ENCODE peak calls at places on chromosomes 4 and X, in nine cellular contexts. One of them, this sample, is unnamed.

GRCh38 chrX:115588180-115588579 is 27.2 kb downstream of the PLS3 start:
- DNase-seq in heart left ventricle: no peak
- DNase-seq in dorsolateral prefrontal cortex: no peak
- DNase-seq in adrenal gland: no peak
- DNase-seq in PC-3: no peak
- DNase-seq in small intestine: no peak
- DNase-seq in CD8-positive, alpha-beta T cell: no peak
- DNase-seq in CD8-positive, alpha-beta memory T cell: no peak
- DNase-seq in OCI-LY7: no peak
- DNase-seq in this sample: no peak

GRCh38 chr4:155532373-155532772 is 134.3 kb upstream of the GUCY1A1 start:
- DNase-seq in heart left ventricle: no peak
- DNase-seq in dorsolateral prefrontal cortex: no peak
- DNase-seq in adrenal gland: no peak
- DNase-seq in PC-3: no peak
- DNase-seq in small intestine: no peak
- DNase-seq in CD8-positive, alpha-beta T cell: no peak
- DNase-seq in CD8-positive, alpha-beta memory T cell: no peak
- DNase-seq in OCI-LY7: no peak
- DNase-seq in this sample: no peak

GRCh38 chrX:45775462-45775861 is 574.8 kb upstream of the DIPK2B start:
- DNase-seq in heart left ventricle: no peak
- DNase-seq in dorsolateral prefrontal cortex: no peak
- DNase-seq in adrenal gland: no peak
- DNase-seq in PC-3: peak; percentile 92
- DNase-seq in small intestine: no peak
- DNase-seq in CD8-positive, alpha-beta T cell: no peak
- DNase-seq in CD8-positive, alpha-beta memory T cell: no peak
- DNase-seq in OCI-LY7: no peak
- DNase-seq in this sample: no peak

GRCh38 chrX:13936804-13937203 is 92.9 kb downstream of the GEMIN8 start:
- DNase-seq in heart left ventricle: no peak
- DNase-seq in dorsolateral prefrontal cortex: no peak
- DNase-seq in adrenal gland: no peak
- DNase-seq in PC-3: no peak
- DNase-seq in small intestine: no peak
- DNase-seq in CD8-positive, alpha-beta T cell: no peak
- DNase-seq in CD8-positive, alpha-beta memory T cell: no peak
- DNase-seq in OCI-LY7: no peak
- DNase-seq in this sample: no peak

GRCh38 chrX:29662759-29663503 is 552.4 kb upstream of the MAGEB2 start:
- DNase-seq in heart left ventricle: no peak
- DNase-seq in dorsolateral prefrontal cortex: no peak
- DNase-seq in adrenal gland: no peak
- DNase-seq in PC-3: peak; percentile 95
- DNase-seq in small intestine: no peak
- DNase-seq in CD8-positive, alpha-beta T cell: no peak
- DNase-seq in CD8-positive, alpha-beta memory T cell: no peak
- DNase-seq in OCI-LY7: no peak
- DNase-seq in this sample: peak; percentile 3

GRCh38 chrX:33132569-33132968 is 78.8 kb downstream of the DMD start:
- DNase-seq in heart left ventricle: no peak
- DNase-seq in dorsolateral prefrontal cortex: no peak
- DNase-seq in adrenal gland: no peak
- DNase-seq in PC-3: no peak
- DNase-seq in small intestine: no peak
- DNase-seq in CD8-positive, alpha-beta T cell: no peak
- DNase-seq in CD8-positive, alpha-beta memory T cell: no peak
- DNase-seq in OCI-LY7: no peak
- DNase-seq in this sample: no peak

GRCh38 chrX:332496-332860 is 13.9 kb upstream of the GTPBP6 start:
- DNase-seq in heart left ventricle: peak; percentile 52
- DNase-seq in dorsolateral prefrontal cortex: no peak
- DNase-seq in adrenal gland: no peak
- DNase-seq in PC-3: no peak
- DNase-seq in small intestine: no peak
- DNase-seq in CD8-positive, alpha-beta T cell: no peak
- DNase-seq in CD8-positive, alpha-beta memory T cell: no peak
- DNase-seq in OCI-LY7: no peak
- DNase-seq in this sample: no peak

GRCh38 chrX:107574711-107575110 is 53.6 kb upstream of the PRPS1 start:
- DNase-seq in heart left ventricle: no peak
- DNase-seq in dorsolateral prefrontal cortex: no peak
- DNase-seq in adrenal gland: no peak
- DNase-seq in PC-3: peak; percentile 69
- DNase-seq in small intestine: no peak
- DNase-seq in CD8-positive, alpha-beta T cell: no peak
- DNase-seq in CD8-positive, alpha-beta memory T cell: no peak
- DNase-seq in OCI-LY7: no peak
- DNase-seq in this sample: no peak

GRCh38 chr4:145492376-145492775 is 10.7 kb downstream of the SMAD1 start:
- DNase-seq in heart left ventricle: no peak
- DNase-seq in dorsolateral prefrontal cortex: no peak
- DNase-seq in adrenal gland: no peak
- DNase-seq in PC-3: no peak
- DNase-seq in small intestine: peak; percentile 87
- DNase-seq in CD8-positive, alpha-beta T cell: no peak
- DNase-seq in CD8-positive, alpha-beta memory T cell: no peak
- DNase-seq in OCI-LY7: no peak
- DNase-seq in this sample: no peak

GRCh38 chr4:15695240-15695699 is 7.6 kb upstream of the BST1 start:
- DNase-seq in heart left ventricle: no peak
- DNase-seq in dorsolateral prefrontal cortex: no peak
- DNase-seq in adrenal gland: no peak
- DNase-seq in PC-3: peak; percentile 92
- DNase-seq in small intestine: no peak
- DNase-seq in CD8-positive, alpha-beta T cell: no peak
- DNase-seq in CD8-positive, alpha-beta memory T cell: no peak
- DNase-seq in OCI-LY7: no peak
- DNase-seq in this sample: no peak

GRCh38 chrX:51893931-51894696 is 691 bp downstream of the MAGED1 start:
- DNase-seq in heart left ventricle: no peak
- DNase-seq in dorsolateral prefrontal cortex: no peak
- DNase-seq in adrenal gland: peak; percentile 62
- DNase-seq in PC-3: peak; percentile 25
- DNase-seq in small intestine: peak; percentile 2
- DNase-seq in CD8-positive, alpha-beta T cell: no peak
- DNase-seq in CD8-positive, alpha-beta memory T cell: no peak
- DNase-seq in OCI-LY7: peak; percentile 10
- DNase-seq in this sample: no peak

GRCh38 chrX:111100191-111100590 is 4.2 kb downstream of the PAK3 start:
- DNase-seq in heart left ventricle: no peak
- DNase-seq in dorsolateral prefrontal cortex: no peak
- DNase-seq in adrenal gland: peak; percentile 49
- DNase-seq in PC-3: peak; percentile 59
- DNase-seq in small intestine: peak; percentile 26
- DNase-seq in CD8-positive, alpha-beta T cell: no peak
- DNase-seq in CD8-positive, alpha-beta memory T cell: peak; percentile 24
- DNase-seq in OCI-LY7: peak; percentile 25
- DNase-seq in this sample: no peak

GRCh38 chr4:163395055-163395454 is 51.4 kb downstream of the NPY5R start:
- DNase-seq in heart left ventricle: no peak
- DNase-seq in dorsolateral prefrontal cortex: no peak
- DNase-seq in adrenal gland: no peak
- DNase-seq in PC-3: no peak
- DNase-seq in small intestine: no peak
- DNase-seq in CD8-positive, alpha-beta T cell: no peak
- DNase-seq in CD8-positive, alpha-beta memory T cell: no peak
- DNase-seq in OCI-LY7: no peak
- DNase-seq in this sample: no peak

GRCh38 chr4:54318904-54319303 is 89.8 kb downstream of the PDGFRA start:
- DNase-seq in heart left ventricle: no peak
- DNase-seq in dorsolateral prefrontal cortex: no peak
- DNase-seq in adrenal gland: no peak
- DNase-seq in PC-3: peak; percentile 73
- DNase-seq in small intestine: peak; percentile 15
- DNase-seq in CD8-positive, alpha-beta T cell: no peak
- DNase-seq in CD8-positive, alpha-beta memory T cell: no peak
- DNase-seq in OCI-LY7: peak; percentile 56
- DNase-seq in this sample: no peak

GRCh38 chr4:101791189-101791572 is 651 bp downstream of the BANK1 start:
- DNase-seq in heart left ventricle: no peak
- DNase-seq in dorsolateral prefrontal cortex: no peak
- DNase-seq in adrenal gland: no peak
- DNase-seq in PC-3: peak; percentile 45
- DNase-seq in small intestine: peak; percentile 33
- DNase-seq in CD8-positive, alpha-beta T cell: no peak
- DNase-seq in CD8-positive, alpha-beta memory T cell: no peak
- DNase-seq in OCI-LY7: no peak
- DNase-seq in this sample: no peak

GRCh38 chrX:16212436-16212835 is 45.2 kb downstream of the MAGEB17 start:
- DNase-seq in heart left ventricle: no peak
- DNase-seq in dorsolateral prefrontal cortex: no peak
- DNase-seq in adrenal gland: no peak
- DNase-seq in PC-3: peak; percentile 42
- DNase-seq in small intestine: peak; percentile 7
- DNase-seq in CD8-positive, alpha-beta T cell: no peak
- DNase-seq in CD8-positive, alpha-beta memory T cell: no peak
- DNase-seq in OCI-LY7: peak; percentile 27
- DNase-seq in this sample: no peak

GRCh38 chr4:11397146-11397545 is 31.5 kb downstream of the HS3ST1 start:
- DNase-seq in heart left ventricle: no peak
- DNase-seq in dorsolateral prefrontal cortex: no peak
- DNase-seq in adrenal gland: no peak
- DNase-seq in PC-3: peak; percentile 20
- DNase-seq in small intestine: peak; percentile 84
- DNase-seq in CD8-positive, alpha-beta T cell: no peak
- DNase-seq in CD8-positive, alpha-beta memory T cell: no peak
- DNase-seq in OCI-LY7: no peak
- DNase-seq in this sample: no peak

GRCh38 chr4:110245567-110245966 is 47.2 kb upstream of the ELOVL6 start:
- DNase-seq in heart left ventricle: no peak
- DNase-seq in dorsolateral prefrontal cortex: no peak
- DNase-seq in adrenal gland: no peak
- DNase-seq in PC-3: peak; percentile 60
- DNase-seq in small intestine: no peak
- DNase-seq in CD8-positive, alpha-beta T cell: no peak
- DNase-seq in CD8-positive, alpha-beta memory T cell: no peak
- DNase-seq in OCI-LY7: no peak
- DNase-seq in this sample: no peak

GRCh38 chrX:21354725-21355124 is 19.5 kb upstream of the CNKSR2 start:
- DNase-seq in heart left ventricle: no peak
- DNase-seq in dorsolateral prefrontal cortex: no peak
- DNase-seq in adrenal gland: no peak
- DNase-seq in PC-3: peak; percentile 48
- DNase-seq in small intestine: no peak
- DNase-seq in CD8-positive, alpha-beta T cell: no peak
- DNase-seq in CD8-positive, alpha-beta memory T cell: no peak
- DNase-seq in OCI-LY7: no peak
- DNase-seq in this sample: no peak

GRCh38 chr4:53196872-53197759 is 168.7 kb downstream of the SCFD2 start:
- DNase-seq in heart left ventricle: no peak
- DNase-seq in dorsolateral prefrontal cortex: no peak
- DNase-seq in adrenal gland: no peak
- DNase-seq in PC-3: peak; percentile 89
- DNase-seq in small intestine: peak; percentile 72
- DNase-seq in CD8-positive, alpha-beta T cell: no peak
- DNase-seq in CD8-positive, alpha-beta memory T cell: peak; percentile 31
- DNase-seq in OCI-LY7: peak; percentile 80
- DNase-seq in this sample: no peak

GRCh38 chrX:47558436-47558835 is 2.6 kb upstream of the ARAF start:
- DNase-seq in heart left ventricle: no peak
- DNase-seq in dorsolateral prefrontal cortex: no peak
- DNase-seq in adrenal gland: no peak
- DNase-seq in PC-3: no peak
- DNase-seq in small intestine: no peak
- DNase-seq in CD8-positive, alpha-beta T cell: no peak
- DNase-seq in CD8-positive, alpha-beta memory T cell: no peak
- DNase-seq in OCI-LY7: no peak
- DNase-seq in this sample: no peak
- H3K27ac ChIP-seq in heart left ventricle: no peak overlapping the region
- H3K27ac ChIP-seq in dorsolateral prefrontal cortex: no peak overlapping the region
- H3K27ac ChIP-seq in adrenal gland: no peak overlapping the region
- H3K27ac ChIP-seq in PC-3: no peak overlapping the region
- H3K27ac ChIP-seq in small intestine: no peak overlapping the region
- H3K27ac ChIP-seq in CD8-positive, alpha-beta T cell: no peak overlapping the region
- H3K27ac ChIP-seq in CD8-positive, alpha-beta memory T cell: no peak overlapping the region
- H3K27ac ChIP-seq in OCI-LY7: no peak overlapping the region
- H3K27ac ChIP-seq in this sample: no peak overlapping the region

DNA sequence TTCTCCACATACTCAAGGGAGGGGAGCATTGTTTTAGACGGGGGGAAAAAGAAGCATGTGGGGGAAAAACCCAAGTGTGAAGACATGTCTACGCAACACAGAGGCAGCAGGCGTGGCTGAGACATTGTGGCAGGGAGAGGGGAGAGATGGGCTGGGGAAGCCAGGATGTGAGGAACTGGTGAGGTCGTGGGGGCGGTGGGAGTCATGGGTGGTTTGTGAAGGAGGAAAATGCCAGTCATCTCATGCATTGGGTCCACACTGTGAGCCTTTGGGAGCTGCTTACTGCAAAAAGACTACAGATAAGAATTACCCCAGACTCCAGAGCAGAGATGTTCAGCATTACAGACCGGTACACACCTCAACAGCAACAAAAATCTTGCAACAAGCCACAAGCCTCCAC is 2.1 kb downstream of the JAKMIP1 start:
- DNase-seq in heart left ventricle: no peak
- DNase-seq in dorsolateral prefrontal cortex: no peak
- DNase-seq in adrenal gland: no peak
- DNase-seq in PC-3: no peak
- DNase-seq in small intestine: no peak
- DNase-seq in CD8-positive, alpha-beta T cell: no peak
- DNase-seq in CD8-positive, alpha-beta memory T cell: peak; percentile 74
- DNase-seq in OCI-LY7: no peak
- DNase-seq in this sample: no peak
- H3K4me3 ChIP-seq in heart left ventricle: no peak overlapping the region
- H3K4me3 ChIP-seq in dorsolateral prefrontal cortex: no peak overlapping the region
- H3K4me3 ChIP-seq in adrenal gland: no peak overlapping the region
- H3K4me3 ChIP-seq in PC-3: no peak overlapping the region
- H3K4me3 ChIP-seq in small intestine: no peak overlapping the region
- H3K4me3 ChIP-seq in CD8-positive, alpha-beta T cell: peak overlapping the region; percentile 37
- H3K4me3 ChIP-seq in CD8-positive, alpha-beta memory T cell: peak overlapping the region; percentile 58
- H3K4me3 ChIP-seq in OCI-LY7: no peak overlapping the region
- H3K4me3 ChIP-seq in this sample: no peak overlapping the region

GRCh38 chr4:131644619-131645018 is 1504.5 kb upstream of the PCDH10 start:
- DNase-seq in heart left ventricle: no peak
- DNase-seq in dorsolateral prefrontal cortex: no peak
- DNase-seq in adrenal gland: no peak
- DNase-seq in PC-3: peak; percentile 38
- DNase-seq in small intestine: no peak
- DNase-seq in CD8-positive, alpha-beta T cell: no peak
- DNase-seq in CD8-positive, alpha-beta memory T cell: no peak
- DNase-seq in OCI-LY7: no peak
- DNase-seq in this sample: no peak
- H3K27ac ChIP-seq in heart left ventricle: no peak overlapping the region
- H3K27ac ChIP-seq in dorsolateral prefrontal cortex: no peak overlapping the region
- H3K27ac ChIP-seq in adrenal gland: no peak overlapping the region
- H3K27ac ChIP-seq in PC-3: no peak overlapping the region
- H3K27ac ChIP-seq in small intestine: no peak overlapping the region
- H3K27ac ChIP-seq in CD8-positive, alpha-beta T cell: no peak overlapping the region
- H3K27ac ChIP-seq in CD8-positive, alpha-beta memory T cell: no peak overlapping the region
- H3K27ac ChIP-seq in OCI-LY7: no peak overlapping the region
- H3K27ac ChIP-seq in this sample: no peak overlapping the region

DNA sequence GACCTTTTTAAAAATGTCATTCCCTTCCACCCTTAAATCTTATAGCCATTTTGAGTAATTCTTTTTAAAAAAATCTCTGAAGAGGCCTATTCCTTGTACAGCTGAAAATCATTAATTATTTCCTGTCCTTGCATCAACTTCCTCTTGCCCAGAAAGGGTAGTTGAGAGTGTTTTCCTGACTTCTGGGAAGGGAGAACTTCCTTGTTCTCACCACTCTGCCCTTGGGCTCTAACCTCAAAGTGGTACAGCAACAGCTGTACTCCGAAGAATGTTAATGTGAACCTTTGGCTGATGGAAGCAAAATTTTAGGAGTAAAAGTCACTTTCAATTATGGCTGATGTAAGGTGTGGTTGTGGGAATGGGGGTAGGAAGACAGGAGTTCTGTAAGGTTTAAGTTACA is 15.1 kb upstream of the FABP2 start:
- DNase-seq in heart left ventricle: no peak
- DNase-seq in dorsolateral prefrontal cortex: no peak
- DNase-seq in adrenal gland: no peak
- DNase-seq in PC-3: no peak
- DNase-seq in small intestine: peak; percentile 12
- DNase-seq in CD8-positive, alpha-beta T cell: no peak
- DNase-seq in CD8-positive, alpha-beta memory T cell: no peak
- DNase-seq in OCI-LY7: no peak
- DNase-seq in this sample: no peak
- H3K4me3 ChIP-seq in heart left ventricle: no peak overlapping the region
- H3K4me3 ChIP-seq in dorsolateral prefrontal cortex: no peak overlapping the region
- H3K4me3 ChIP-seq in adrenal gland: no peak overlapping the region
- H3K4me3 ChIP-seq in PC-3: no peak overlapping the region
- H3K4me3 ChIP-seq in small intestine: no peak overlapping the region
- H3K4me3 ChIP-seq in CD8-positive, alpha-beta T cell: no peak overlapping the region
- H3K4me3 ChIP-seq in CD8-positive, alpha-beta memory T cell: no peak overlapping the region
- H3K4me3 ChIP-seq in OCI-LY7: no peak overlapping the region
- H3K4me3 ChIP-seq in this sample: no peak overlapping the region

This sample was measured in thoracic aorta.